ENCODE peak calls at places on chromosomes 11 and 22, in seven cellular contexts. V, J, R, P, C, G and K are unnamed samples.

GRCh38 chr22:41642711-41643110 is 21.6 kb downstream of the XRCC6 start:
- DNase-seq in R (no peak), G (no peak), J (no peak), V (no peak), P (no peak), C (no peak), K (peak; percentile 17)

GRCh38 chr22:33380789-33381530 is 322.8 kb upstream of the SYN3 start:
- DNase-seq in C (no peak), R (peak; percentile 91), V (peak; percentile 6), G (no peak), J (peak; percentile 74), P (no peak), K (peak; percentile 92)

GRCh38 chr11:61495801-61496601 is 12.5 kb upstream of the LRRC10B start:
- DNase-seq in R (no peak), G (peak; percentile 54), P (no peak), J (no peak), C (no peak), V (no peak), K (no peak)

GRCh38 chr22:49099089-49099488 is 728.6 kb downstream of the BRD1 start:
- DNase-seq in C (no peak), V (no peak), J (no peak), R (no peak), G (no peak), P (no peak), K (no peak)

GRCh38 chr22:50059881-50060262 is 1.8 kb upstream of the TTLL8 start:
- DNase-seq in J (no peak), C (no peak), G (no peak), V (no peak), R (no peak), P (no peak), K (no peak)

GRCh38 chr11:62665630-62666258 is 632 bp downstream of the CSKMT start:
- DNase-seq in C (peak; percentile 31), J (peak; percentile 77), R (peak; percentile 65), G (peak; percentile 56), V (no peak), P (peak; percentile 25), K (peak; percentile 65)

GRCh38 chr11:100876826-100877545 is 189.9 kb downstream of the ARHGAP42 start:
- DNase-seq in P (no peak), J (peak; percentile 99), G (no peak), R (peak; percentile 97), V (no peak), C (no peak), K (peak; percentile 96)

GRCh38 chr11:1778141-1778911 is 14.6 kb upstream of the CTSD start:
- DNase-seq in R (no peak), C (no peak), P (no peak), V (no peak), G (no peak), J (no peak), K (no peak)

GRCh38 chr11:45995342-45995734 is 72.9 kb downstream of the LARGE2 start:
- DNase-seq in J (no peak), G (no peak), V (no peak), R (no peak), P (no peak), C (no peak), K (no peak)

GRCh38 chr11:68913188-68913587 is 9.5 kb downstream of the IGHMBP2 start:
- DNase-seq in G (no peak), R (no peak), V (no peak), C (no peak), J (no peak), P (no peak), K (no peak)

GRCh38 chr11:9462172-9462799 is 1.5 kb downstream of the ZNF143 start:
- DNase-seq in R (peak; percentile 64), C (no peak), V (no peak), P (no peak), G (no peak), J (no peak), K (peak; percentile 47)

GRCh38 chr22:46584081-46584903 is 35.9 kb upstream of the GRAMD4 start:
- DNase-seq in R (peak; percentile 40), V (no peak), G (no peak), J (peak; percentile 73), C (no peak), P (no peak), K (peak; percentile 14)

GRCh38 chr22:20887375-20887774 is 28.6 kb downstream of the SNAP29 start:
- DNase-seq in V (no peak), R (peak; percentile 26), P (no peak), G (no peak), C (no peak), J (no peak), K (no peak)

GRCh38 chr11:57478971-57479663 is 18.8 kb downstream of the RTN4RL2 start:
- DNase-seq in P (no peak), G (no peak), J (no peak), R (no peak), C (no peak), V (no peak), K (no peak)

GRCh38 chr11:116665523-116665922 is 107.3 kb downstream of the BUD13 start:
- DNase-seq in P (no peak), J (no peak), C (no peak), V (no peak), R (no peak), G (no peak), K (no peak)

GRCh38 chr22:41596776-41597634 is 7.4 kb upstream of the PMM1 start:
- DNase-seq in G (peak; percentile 78), V (peak; percentile 60), C (peak; percentile 79), R (peak; percentile 63), P (no peak), J (peak; percentile 41), K (peak; percentile 47)